ENCODE peak calls at places on chromosomes 1 and 21, in ten cellular contexts. One of them, this sample, is unnamed.

GRCh38 chr1:220732621-220733020 is 15.5 kb upstream of the MTARC2 start:
- DNase-seq in transverse colon: no peak
- DNase-seq in G401: no peak
- DNase-seq in HTR-8/SVneo: no peak
- DNase-seq in NCI-H510A treated with DMSO at 0.1 percent for 48 hours: no peak
- DNase-seq in HuH-7: no peak
- DNase-seq in kidney tubule cell: no peak
- DNase-seq in AG20443: no peak
- DNase-seq in tibial artery: no peak
- DNase-seq in KG1: no peak
- DNase-seq in this sample: no peak

GRCh38 chr21:45863267-45863666 is 118.3 kb upstream of the COL6A1 start:
- DNase-seq in HuH-7: no peak
- DNase-seq in AG20443: no peak
- DNase-seq in tibial artery: no peak
- DNase-seq in NCI-H510A treated with DMSO at 0.1 percent for 48 hours: no peak
- DNase-seq in kidney tubule cell: no peak
- DNase-seq in G401: no peak
- DNase-seq in transverse colon: no peak
- DNase-seq in KG1: no peak
- DNase-seq in HTR-8/SVneo: no peak
- DNase-seq in this sample: no peak

GRCh38 chr1:236608930-236609726 is 4.8 kb upstream of the HEATR1 start:
- DNase-seq in G401: peak; percentile 41
- DNase-seq in AG20443: peak; percentile 58
- DNase-seq in kidney tubule cell: peak; percentile 60
- DNase-seq in NCI-H510A treated with DMSO at 0.1 percent for 48 hours: peak; percentile 55
- DNase-seq in tibial artery: peak; percentile 70
- DNase-seq in HuH-7: peak; percentile 45
- DNase-seq in KG1: no peak
- DNase-seq in transverse colon: peak; percentile 40
- DNase-seq in HTR-8/SVneo: peak; percentile 58
- DNase-seq in this sample: peak; percentile 10

GRCh38 chr21:42067531-42068255 is 3.4 kb upstream of the UMODL1 start:
- DNase-seq in kidney tubule cell: no peak
- DNase-seq in AG20443: no peak
- DNase-seq in NCI-H510A treated with DMSO at 0.1 percent for 48 hours: no peak
- DNase-seq in HTR-8/SVneo: no peak
- DNase-seq in HuH-7: no peak
- DNase-seq in tibial artery: no peak
- DNase-seq in G401: no peak
- DNase-seq in KG1: no peak
- DNase-seq in transverse colon: no peak
- DNase-seq in this sample: no peak

GRCh38 chr1:179169616-179170467 is 59.6 kb downstream of the ABL2 start:
- DNase-seq in G401: no peak
- DNase-seq in HTR-8/SVneo: no peak
- DNase-seq in NCI-H510A treated with DMSO at 0.1 percent for 48 hours: no peak
- DNase-seq in tibial artery: no peak
- DNase-seq in kidney tubule cell: no peak
- DNase-seq in transverse colon: no peak
- DNase-seq in HuH-7: no peak
- DNase-seq in KG1: no peak
- DNase-seq in AG20443: peak; percentile 56
- DNase-seq in this sample: peak; percentile 53

GRCh38 chr1:111733183-111733995 is 5.8 kb downstream of the INKA2 start:
- DNase-seq in NCI-H510A treated with DMSO at 0.1 percent for 48 hours: peak; percentile 60
- DNase-seq in AG20443: peak; percentile 81
- DNase-seq in HuH-7: peak; percentile 37
- DNase-seq in kidney tubule cell: peak; percentile 79
- DNase-seq in KG1: no peak
- DNase-seq in HTR-8/SVneo: no peak
- DNase-seq in G401: no peak
- DNase-seq in transverse colon: peak; percentile 36
- DNase-seq in tibial artery: no peak
- DNase-seq in this sample: no peak

GRCh38 chr21:42062543-42063022 is 8.5 kb upstream of the UMODL1 start:
- DNase-seq in G401: no peak
- DNase-seq in transverse colon: peak; percentile 76
- DNase-seq in kidney tubule cell: no peak
- DNase-seq in AG20443: no peak
- DNase-seq in HTR-8/SVneo: no peak
- DNase-seq in NCI-H510A treated with DMSO at 0.1 percent for 48 hours: no peak
- DNase-seq in HuH-7: no peak
- DNase-seq in tibial artery: no peak
- DNase-seq in KG1: peak; percentile 24
- DNase-seq in this sample: no peak

GRCh38 chr1:242477944-242478343 is 46.6 kb downstream of the PLD5 start:
- DNase-seq in NCI-H510A treated with DMSO at 0.1 percent for 48 hours: peak; percentile 73
- DNase-seq in kidney tubule cell: no peak
- DNase-seq in G401: no peak
- DNase-seq in AG20443: no peak
- DNase-seq in transverse colon: no peak
- DNase-seq in HTR-8/SVneo: no peak
- DNase-seq in HuH-7: no peak
- DNase-seq in tibial artery: no peak
- DNase-seq in KG1: no peak
- DNase-seq in this sample: no peak

GRCh38 chr21:44890338-44890931 is 16.9 kb upstream of the PTTG1IP start:
- DNase-seq in HuH-7: no peak
- DNase-seq in transverse colon: no peak
- DNase-seq in HTR-8/SVneo: no peak
- DNase-seq in NCI-H510A treated with DMSO at 0.1 percent for 48 hours: no peak
- DNase-seq in G401: no peak
- DNase-seq in KG1: no peak
- DNase-seq in AG20443: no peak
- DNase-seq in kidney tubule cell: no peak
- DNase-seq in tibial artery: no peak
- DNase-seq in this sample: no peak

GRCh38 chr1:45033356-45033755 is 21.3 kb downstream of the UROD start:
- DNase-seq in AG20443: no peak
- DNase-seq in NCI-H510A treated with DMSO at 0.1 percent for 48 hours: no peak
- DNase-seq in HTR-8/SVneo: no peak
- DNase-seq in kidney tubule cell: no peak
- DNase-seq in KG1: no peak
- DNase-seq in HuH-7: no peak
- DNase-seq in tibial artery: no peak
- DNase-seq in transverse colon: no peak
- DNase-seq in G401: no peak
- DNase-seq in this sample: no peak

GRCh38 chr1:3031401-3032221 is 10.3 kb downstream of the ACTRT2 start:
- DNase-seq in HuH-7: no peak
- DNase-seq in transverse colon: no peak
- DNase-seq in AG20443: no peak
- DNase-seq in G401: no peak
- DNase-seq in kidney tubule cell: no peak
- DNase-seq in KG1: no peak
- DNase-seq in tibial artery: peak; percentile 73
- DNase-seq in HTR-8/SVneo: no peak
- DNase-seq in NCI-H510A treated with DMSO at 0.1 percent for 48 hours: no peak
- DNase-seq in this sample: no peak

GRCh38 chr1:58727363-58727762 is 27.5 kb upstream of the MYSM1 start:
- DNase-seq in NCI-H510A treated with DMSO at 0.1 percent for 48 hours: no peak
- DNase-seq in AG20443: peak; percentile 76
- DNase-seq in HuH-7: no peak
- DNase-seq in HTR-8/SVneo: peak; percentile 64
- DNase-seq in G401: no peak
- DNase-seq in kidney tubule cell: peak; percentile 95
- DNase-seq in tibial artery: no peak
- DNase-seq in transverse colon: no peak
- DNase-seq in KG1: no peak
- DNase-seq in this sample: peak; percentile 80

GRCh38 chr1:161350666-161351065 is 17.0 kb downstream of the CFAP126 start:
- DNase-seq in kidney tubule cell: no peak
- DNase-seq in transverse colon: no peak
- DNase-seq in G401: no peak
- DNase-seq in tibial artery: no peak
- DNase-seq in AG20443: no peak
- DNase-seq in HTR-8/SVneo: no peak
- DNase-seq in HuH-7: no peak
- DNase-seq in NCI-H510A treated with DMSO at 0.1 percent for 48 hours: no peak
- DNase-seq in KG1: no peak
- DNase-seq in this sample: no peak

GRCh38 chr1:182726941-182727340 is 42.6 kb upstream of the RGS8 start:
- DNase-seq in tibial artery: no peak
- DNase-seq in HuH-7: no peak
- DNase-seq in AG20443: no peak
- DNase-seq in KG1: no peak
- DNase-seq in kidney tubule cell: no peak
- DNase-seq in HTR-8/SVneo: no peak
- DNase-seq in G401: no peak
- DNase-seq in transverse colon: no peak
- DNase-seq in NCI-H510A treated with DMSO at 0.1 percent for 48 hours: no peak
- DNase-seq in this sample: no peak

GRCh38 chr1:5667513-5668325 is 324.5 kb downstream of the NPHP4 start:
- DNase-seq in NCI-H510A treated with DMSO at 0.1 percent for 48 hours: no peak
- DNase-seq in HuH-7: no peak
- DNase-seq in AG20443: no peak
- DNase-seq in HTR-8/SVneo: no peak
- DNase-seq in KG1: no peak
- DNase-seq in tibial artery: peak; percentile 33
- DNase-seq in G401: no peak
- DNase-seq in kidney tubule cell: no peak
- DNase-seq in transverse colon: no peak
- DNase-seq in this sample: no peak

GRCh38 chr1:6727535-6727934 is 25.9 kb upstream of the DNAJC11 start:
- DNase-seq in HuH-7: peak; percentile 64
- DNase-seq in transverse colon: peak; percentile 61
- DNase-seq in HTR-8/SVneo: peak; percentile 49
- DNase-seq in kidney tubule cell: peak; percentile 66
- DNase-seq in NCI-H510A treated with DMSO at 0.1 percent for 48 hours: peak; percentile 75
- DNase-seq in AG20443: peak; percentile 75
- DNase-seq in KG1: peak; percentile 36
- DNase-seq in tibial artery: peak; percentile 74
- DNase-seq in G401: peak; percentile 53
- DNase-seq in this sample: peak; percentile 54

GRCh38 chr1:25246600-25247023 is 642 bp downstream of the RSRP1 start:
- DNase-seq in tibial artery: peak; percentile 74
- DNase-seq in HTR-8/SVneo: no peak
- DNase-seq in transverse colon: peak; percentile 37
- DNase-seq in HuH-7: no peak
- DNase-seq in kidney tubule cell: no peak
- DNase-seq in G401: peak; percentile 24
- DNase-seq in AG20443: no peak
- DNase-seq in NCI-H510A treated with DMSO at 0.1 percent for 48 hours: no peak
- DNase-seq in KG1: no peak
- DNase-seq in this sample: peak; percentile 50

GRCh38 chr1:3521426-3521825 is 67.0 kb downstream of the ARHGEF16 start:
- DNase-seq in G401: no peak
- DNase-seq in HuH-7: no peak
- DNase-seq in AG20443: no peak
- DNase-seq in kidney tubule cell: no peak
- DNase-seq in NCI-H510A treated with DMSO at 0.1 percent for 48 hours: no peak
- DNase-seq in KG1: no peak
- DNase-seq in HTR-8/SVneo: no peak
- DNase-seq in tibial artery: no peak
- DNase-seq in transverse colon: no peak
- DNase-seq in this sample: no peak

GRCh38 chr1:231180034-231180433 is 18.2 kb downstream of the TRIM67 start:
- DNase-seq in kidney tubule cell: no peak
- DNase-seq in tibial artery: no peak
- DNase-seq in NCI-H510A treated with DMSO at 0.1 percent for 48 hours: no peak
- DNase-seq in AG20443: no peak
- DNase-seq in HTR-8/SVneo: no peak
- DNase-seq in G401: no peak
- DNase-seq in transverse colon: no peak
- DNase-seq in KG1: no peak
- DNase-seq in HuH-7: no peak
- DNase-seq in this sample: no peak

GRCh38 chr1:204524986-204525385 is 8.8 kb downstream of the MDM4 start:
- DNase-seq in AG20443: no peak
- DNase-seq in HuH-7: no peak
- DNase-seq in KG1: no peak
- DNase-seq in tibial artery: no peak
- DNase-seq in G401: no peak
- DNase-seq in NCI-H510A treated with DMSO at 0.1 percent for 48 hours: no peak
- DNase-seq in transverse colon: no peak
- DNase-seq in HTR-8/SVneo: no peak
- DNase-seq in kidney tubule cell: peak; percentile 56
- DNase-seq in this sample: no peak

GRCh38 chr1:41432481-41433280 is 51.8 kb downstream of the EDN2 start:
- DNase-seq in AG20443: peak; percentile 94
- DNase-seq in kidney tubule cell: peak; percentile 95
- DNase-seq in tibial artery: peak; percentile 92
- DNase-seq in HuH-7: peak; percentile 95
- DNase-seq in transverse colon: peak; percentile 90
- DNase-seq in KG1: peak; percentile 6
- DNase-seq in NCI-H510A treated with DMSO at 0.1 percent for 48 hours: peak; percentile 95
- DNase-seq in G401: peak; percentile 41
- DNase-seq in HTR-8/SVneo: peak; percentile 85
- DNase-seq in this sample: peak; percentile 98

GRCh38 chr1:201636581-201636980 is 97.7 kb downstream of the NAV1 start:
- DNase-seq in tibial artery: no peak
- DNase-seq in kidney tubule cell: peak; percentile 38
- DNase-seq in HuH-7: no peak
- DNase-seq in G401: no peak
- DNase-seq in transverse colon: no peak
- DNase-seq in KG1: no peak
- DNase-seq in HTR-8/SVneo: no peak
- DNase-seq in NCI-H510A treated with DMSO at 0.1 percent for 48 hours: no peak
- DNase-seq in AG20443: peak; percentile 45
- DNase-seq in this sample: no peak

GRCh38 chr1:111269820-111270406 is 20.7 kb upstream of the CHIA start:
- DNase-seq in kidney tubule cell: no peak
- DNase-seq in KG1: no peak
- DNase-seq in G401: no peak
- DNase-seq in NCI-H510A treated with DMSO at 0.1 percent for 48 hours: no peak
- DNase-seq in AG20443: no peak
- DNase-seq in HTR-8/SVneo: no peak
- DNase-seq in HuH-7: no peak
- DNase-seq in tibial artery: no peak
- DNase-seq in transverse colon: no peak
- DNase-seq in this sample: no peak

GRCh38 chr1:177306981-177307380 is 136.2 kb downstream of the BRINP2 start:
- DNase-seq in AG20443: no peak
- DNase-seq in HuH-7: no peak
- DNase-seq in transverse colon: no peak
- DNase-seq in tibial artery: no peak
- DNase-seq in G401: no peak
- DNase-seq in HTR-8/SVneo: no peak
- DNase-seq in kidney tubule cell: peak; percentile 53
- DNase-seq in KG1: no peak
- DNase-seq in NCI-H510A treated with DMSO at 0.1 percent for 48 hours: no peak
- DNase-seq in this sample: no peak

GRCh38 chr1:180911640-180912161 is 996 bp upstream of the KIAA1614 start:
- DNase-seq in kidney tubule cell: peak; percentile 39
- DNase-seq in tibial artery: no peak
- DNase-seq in NCI-H510A treated with DMSO at 0.1 percent for 48 hours: no peak
- DNase-seq in HuH-7: no peak
- DNase-seq in G401: peak; percentile 59
- DNase-seq in AG20443: peak; percentile 50
- DNase-seq in transverse colon: no peak
- DNase-seq in KG1: no peak
- DNase-seq in HTR-8/SVneo: peak; percentile 58
- DNase-seq in this sample: no peak

GRCh38 chr1:220300442-220301121 is 28.3 kb upstream of the RAB3GAP2 start:
- DNase-seq in NCI-H510A treated with DMSO at 0.1 percent for 48 hours: peak; percentile 74
- DNase-seq in KG1: no peak
- DNase-seq in HTR-8/SVneo: peak; percentile 75
- DNase-seq in tibial artery: peak; percentile 85
- DNase-seq in transverse colon: peak; percentile 47
- DNase-seq in AG20443: peak; percentile 91
- DNase-seq in HuH-7: peak; percentile 11
- DNase-seq in G401: no peak
- DNase-seq in kidney tubule cell: peak; percentile 93
- DNase-seq in this sample: peak; percentile 68

GRCh38 chr1:57719274-57719673 is 295.4 kb upstream of the DAB1 start:
- DNase-seq in kidney tubule cell: no peak
- DNase-seq in NCI-H510A treated with DMSO at 0.1 percent for 48 hours: no peak
- DNase-seq in HuH-7: no peak
- DNase-seq in KG1: no peak
- DNase-seq in transverse colon: no peak
- DNase-seq in tibial artery: no peak
- DNase-seq in G401: no peak
- DNase-seq in HTR-8/SVneo: no peak
- DNase-seq in AG20443: no peak
- DNase-seq in this sample: no peak

GRCh38 chr1:36561365-36561731 is 78.6 kb upstream of the CSF3R start:
- DNase-seq in AG20443: no peak
- DNase-seq in transverse colon: no peak
- DNase-seq in HuH-7: no peak
- DNase-seq in tibial artery: peak; percentile 12
- DNase-seq in HTR-8/SVneo: no peak
- DNase-seq in kidney tubule cell: no peak
- DNase-seq in G401: no peak
- DNase-seq in KG1: no peak
- DNase-seq in NCI-H510A treated with DMSO at 0.1 percent for 48 hours: no peak
- DNase-seq in this sample: no peak

This sample was measured in SJSA1.